ENCODE peak calls at places on chromosomes 7 and 10, in nine cellular contexts. F, W, I, J, K, R, N, E and S are unnamed samples.

GRCh38 chr10:3435671-3436070 is 263.1 kb upstream of the PITRM1 start:
- DNase-seq in F (no peak), W (peak), I (no peak), J (no peak), K (no peak), R (no peak), N (no peak), E (no peak), S (no peak)

GRCh38 chr7:157662110-157662791 is 325.4 kb downstream of the DNAJB6 start:
- DNase-seq in F (no peak), W (no peak), I (no peak), J (no peak), K (peak), R (peak), N (no peak), E (peak), S (no peak)

GRCh38 chr7:155897758-155898386 is 85.6 kb upstream of the SHH start:
- DNase-seq in F (no peak), W (no peak), I (no peak), J (no peak), K (no peak), R (no peak), N (no peak), E (no peak), S (no peak)

GRCh38 chr7:33854178-33854577 is 51.2 kb upstream of the BMPER start:
- DNase-seq in F (no peak), W (no peak), I (no peak), J (no peak), K (no peak), R (no peak), N (no peak), E (no peak), S (no peak)

GRCh38 chr7:130872756-130873448 is 138.9 kb upstream of the KLF14 start:
- DNase-seq in F (no peak), W (peak), I (no peak), J (no peak), K (no peak), R (no peak), N (no peak), E (no peak), S (no peak)

GRCh38 chr10:112835933-112836564 is 114.0 kb upstream of the TCF7L2 start:
- DNase-seq in F (no peak), W (peak), I (no peak), J (peak), K (no peak), R (no peak), N (peak), E (no peak), S (no peak)

GRCh38 chr10:1189166-1190051 is 133.2 kb downstream of the WDR37 start:
- DNase-seq in F (no peak), W (no peak), I (no peak), J (no peak), K (no peak), R (no peak), N (no peak), E (no peak), S (peak)

GRCh38 chr10:72087969-72088878 is at the start of gene SPOCK2:
- DNase-seq in F (peak), W (no peak), I (no peak), J (peak), K (no peak), R (peak), N (peak), E (no peak), S (peak)

GRCh38 chr10:132916421-132916841 is 25.9 kb downstream of the CFAP46 start:
- DNase-seq in F (no peak), W (no peak), I (no peak), J (no peak), K (peak), R (no peak), N (no peak), E (no peak), S (peak)

GRCh38 chr10:26112532-26112931 is 104.0 kb upstream of the GAD2 start:
- DNase-seq in F (no peak), W (no peak), I (no peak), J (no peak), K (no peak), R (no peak), N (no peak), E (no peak), S (no peak)

GRCh38 chr7:92567460-92567859 is 22.7 kb downstream of the FAM133B start:
- DNase-seq in F (no peak), W (no peak), I (no peak), J (no peak), K (no peak), R (no peak), N (no peak), E (no peak), S (no peak)

GRCh38 chr10:31599626-31600504 is 280.8 kb downstream of the ZEB1 start:
- DNase-seq in F (no peak), W (no peak), I (no peak), J (no peak), K (no peak), R (no peak), N (no peak), E (no peak), S (no peak)

GRCh38 chr10:117240105-117240729 is 697 bp upstream of the SLC18A2 start:
- DNase-seq in F (no peak), W (no peak), I (no peak), J (no peak), K (no peak), R (peak), N (no peak), E (no peak), S (no peak)

GRCh38 chr7:101125989-101126650 is 784 bp upstream of the SERPINE1 start:
- DNase-seq in F (no peak), W (peak), I (no peak), J (peak), K (peak), R (no peak), N (peak), E (no peak), S (peak)

GRCh38 chr10:124465003-124465776 is 3.6 kb downstream of the LHPP start:
- DNase-seq in F (no peak), W (no peak), I (no peak), J (no peak), K (no peak), R (no peak), N (no peak), E (no peak), S (no peak)

GRCh38 chr10:132446661-132447445 is 49.9 kb downstream of the PWWP2B start:
- DNase-seq in F (peak), W (peak), I (no peak), J (no peak), K (peak), R (no peak), N (peak), E (peak), S (peak)

GRCh38 chr7:80935971-80936370 is 17.1 kb upstream of the SEMA3C start:
- DNase-seq in F (no peak), W (no peak), I (no peak), J (no peak), K (no peak), R (no peak), N (no peak), E (no peak), S (no peak)

GRCh38 chr10:46079831-46080585 is 33.9 kb upstream of the MSMB start:
- DNase-seq in F (no peak), W (peak), I (no peak), J (no peak), K (no peak), R (no peak), N (no peak), E (no peak), S (no peak)

GRCh38 chr7:7707756-7708310 is 10.6 kb downstream of the RPA3 start:
- DNase-seq in F (no peak), W (peak), I (no peak), J (no peak), K (no peak), R (no peak), N (no peak), E (no peak), S (no peak)

GRCh38 chr10:36492590-36493510 is 632.5 kb upstream of the ANKRD30A start:
- DNase-seq in F (no peak), W (no peak), I (no peak), J (no peak), K (no peak), R (no peak), N (no peak), E (no peak), S (no peak)

GRCh38 chr7:151134743-151135524 is 32.6 kb downstream of the GBX1 start:
- DNase-seq in F (no peak), W (no peak), I (no peak), J (no peak), K (peak), R (no peak), N (no peak), E (no peak), S (no peak)

GRCh38 chr10:117418121-117418520 is 42.9 kb upstream of the PDZD8 start:
- DNase-seq in F (no peak), W (no peak), I (no peak), J (no peak), K (no peak), R (no peak), N (peak), E (no peak), S (no peak)

GRCh38 chr7:148060724-148061123 is 529.8 kb upstream of the C7orf33 start:
- DNase-seq in F (no peak), W (no peak), I (no peak), J (no peak), K (no peak), R (no peak), N (no peak), E (no peak), S (no peak)

GRCh38 chr7:84236398-84236797 is 41.8 kb upstream of the SEMA3A start:
- DNase-seq in F (no peak), W (peak), I (no peak), J (no peak), K (no peak), R (no peak), N (no peak), E (no peak), S (no peak)

GRCh38 chr7:20200965-20201364 is 16.2 kb downstream of the MACC1 start:
- DNase-seq in F (no peak), W (no peak), I (no peak), J (no peak), K (no peak), R (no peak), N (no peak), E (no peak), S (no peak)

GRCh38 chr10:129918836-129919235 is 45.2 kb downstream of the EBF3 start:
- DNase-seq in F (no peak), W (no peak), I (no peak), J (no peak), K (peak), R (no peak), N (no peak), E (no peak), S (no peak)

GRCh38 chr10:8473205-8473604 is 418.7 kb downstream of the GATA3 start:
- DNase-seq in F (no peak), W (peak), I (no peak), J (no peak), K (no peak), R (no peak), N (no peak), E (no peak), S (no peak)

GRCh38 chr10:119893845-119894427 is 1.4 kb downstream of the SEC23IP start:
- DNase-seq in F (no peak), W (no peak), I (no peak), J (no peak), K (no peak), R (no peak), N (no peak), E (no peak), S (no peak)
- H3K4me3 ChIP-seq in F (no peak), W (peak), I (peak), J (peak), K (peak), R (no peak), N (peak), E (no peak), S (peak)

GRCh38 chr7:104207348-104207730 is 474 bp downstream of the ORC5 start:
- DNase-seq in F (no peak), W (peak), I (no peak), J (no peak), K (no peak), R (no peak), N (no peak), E (no peak), S (no peak)

GRCh38 chr7:104206841-104207240 is 972 bp downstream of the ORC5 start:
- DNase-seq in F (no peak), W (no peak), I (no peak), J (no peak), K (no peak), R (no peak), N (no peak), E (no peak), S (no peak)

GRCh38 chr7:104208421-104208780 is 588 bp upstream of the ORC5 start:
- DNase-seq in F (no peak), W (no peak), I (no peak), J (no peak), K (no peak), R (peak), N (no peak), E (no peak), S (no peak)

GRCh38 chr7:104209063-104209462 is 1.2 kb upstream of the ORC5 start:
- DNase-seq in F (no peak), W (no peak), I (no peak), J (no peak), K (no peak), R (no peak), N (no peak), E (no peak), S (no peak)

DNA sequence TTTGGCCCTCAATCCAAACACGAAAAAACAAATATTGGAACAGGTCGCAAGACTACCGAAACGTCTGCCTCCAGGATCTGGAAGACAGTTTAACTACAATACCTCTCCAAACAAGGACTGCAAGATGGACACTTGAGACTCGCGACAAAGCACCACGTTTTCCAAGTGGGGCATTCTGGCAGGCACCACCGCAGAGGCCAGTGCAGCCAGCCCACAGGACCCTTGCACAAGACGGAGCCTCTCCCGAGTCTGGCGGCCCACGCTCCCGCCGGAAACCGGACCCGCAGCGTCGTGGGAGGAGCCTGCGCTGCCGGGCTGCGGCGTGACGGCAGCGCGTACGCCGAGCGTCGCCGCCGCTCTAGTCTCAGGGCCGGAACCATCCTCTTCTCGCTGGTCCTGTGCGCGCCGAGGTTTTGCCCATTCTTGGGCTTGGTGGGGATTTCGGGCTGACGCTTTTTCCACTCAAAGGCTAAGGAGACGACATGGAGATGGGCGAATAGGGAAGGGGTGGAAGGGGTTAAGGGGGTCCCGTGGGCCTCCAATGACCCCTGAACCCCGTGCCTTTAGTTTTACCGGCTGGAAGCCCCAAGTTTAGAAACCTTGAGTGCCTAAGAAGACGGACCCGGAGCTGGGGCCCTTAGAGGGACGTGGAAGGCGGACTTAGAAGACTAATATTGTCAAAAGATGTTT is at the start of gene ORC5:
- DNase-seq in F (peak), W (peak), I (peak), J (peak), K (peak), R (peak), N (peak), E (peak), S (peak)
- H3K4me3 ChIP-seq in F (peak), W (peak), I (peak), J (peak), K (peak), R (peak), N (peak), E (peak), S (peak)

GRCh38 chr7:140539466-140539865 is 60.2 kb upstream of the MKRN1 start:
- DNase-seq in F (no peak), W (no peak), I (no peak), J (no peak), K (no peak), R (peak), N (no peak), E (no peak), S (no peak)

GRCh38 chr7:140540142-140540777 is 61.0 kb upstream of the MKRN1 start:
- DNase-seq in F (no peak), W (no peak), I (no peak), J (no peak), K (no peak), R (peak), N (no peak), E (peak), S (no peak)

GRCh38 chr7:140541176-140541512 is 61.8 kb upstream of the MKRN1 start:
- DNase-seq in F (no peak), W (no peak), I (no peak), J (no peak), K (no peak), R (no peak), N (no peak), E (no peak), S (no peak)

GRCh38 chr7:140542226-140542625 is 62.9 kb upstream of the MKRN1 start:
- DNase-seq in F (no peak), W (peak), I (no peak), J (peak), K (no peak), R (peak), N (no peak), E (no peak), S (no peak)

DNA sequence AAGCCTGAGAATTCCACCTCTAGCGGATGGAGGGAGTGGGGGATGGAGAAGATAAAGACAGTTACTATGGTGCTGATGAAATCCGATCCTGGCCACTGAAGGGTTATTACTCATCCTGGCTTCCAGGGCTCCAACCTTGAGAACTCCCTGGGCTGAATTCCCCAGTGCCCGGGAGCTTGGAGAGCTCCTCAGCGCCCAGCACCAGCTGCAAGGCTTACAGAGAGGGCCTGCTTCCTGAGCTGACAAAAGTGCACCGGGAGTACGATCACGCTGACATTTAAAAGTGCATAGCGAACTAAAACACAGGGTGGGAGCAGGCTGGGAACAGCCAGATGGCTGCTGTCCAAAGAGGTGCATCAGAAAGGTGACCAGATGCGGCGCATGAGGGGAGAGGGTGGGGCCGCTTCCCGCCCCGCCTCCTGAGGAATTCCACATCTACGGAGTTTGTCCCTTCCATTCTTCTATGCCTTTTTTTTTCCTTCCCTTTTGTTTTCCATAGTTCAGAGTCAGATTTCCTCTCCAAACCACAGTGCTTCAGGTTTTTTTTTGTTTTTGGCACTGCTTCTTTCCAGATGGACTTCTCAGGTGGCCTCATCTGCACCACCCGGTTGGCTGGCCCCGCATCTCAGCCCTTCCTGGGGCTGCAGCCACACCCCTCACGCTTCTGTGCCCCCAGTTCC is 62.3 kb upstream of the MKRN1 start:
- DNase-seq in F (no peak), W (peak), I (peak), J (peak), K (no peak), R (peak), N (peak), E (peak), S (no peak)
- H3K4me3 ChIP-seq in F (no peak), W (peak), I (peak), J (no peak), K (no peak), R (peak), N (no peak), E (no peak), S (no peak)

GRCh38 chr7:23474829-23475578 is 4.7 kb upstream of the IGF2BP3 start:
- DNase-seq in F (no peak), W (no peak), I (no peak), J (no peak), K (no peak), R (no peak), N (no peak), E (no peak), S (no peak)

GRCh38 chr7:23475579-23475844 is 5.2 kb upstream of the IGF2BP3 start:
- DNase-seq in F (no peak), W (no peak), I (no peak), J (no peak), K (no peak), R (no peak), N (no peak), E (no peak), S (no peak)

GRCh38 chr7:23476286-23477169 is 6.2 kb upstream of the IGF2BP3 start:
- DNase-seq in F (no peak), W (no peak), I (no peak), J (no peak), K (no peak), R (no peak), N (no peak), E (no peak), S (no peak)

GRCh38 chr7:23477962-23478866 is 7.9 kb upstream of the IGF2BP3 start:
- DNase-seq in F (no peak), W (no peak), I (no peak), J (no peak), K (no peak), R (no peak), N (no peak), E (no peak), S (no peak)

DNA sequence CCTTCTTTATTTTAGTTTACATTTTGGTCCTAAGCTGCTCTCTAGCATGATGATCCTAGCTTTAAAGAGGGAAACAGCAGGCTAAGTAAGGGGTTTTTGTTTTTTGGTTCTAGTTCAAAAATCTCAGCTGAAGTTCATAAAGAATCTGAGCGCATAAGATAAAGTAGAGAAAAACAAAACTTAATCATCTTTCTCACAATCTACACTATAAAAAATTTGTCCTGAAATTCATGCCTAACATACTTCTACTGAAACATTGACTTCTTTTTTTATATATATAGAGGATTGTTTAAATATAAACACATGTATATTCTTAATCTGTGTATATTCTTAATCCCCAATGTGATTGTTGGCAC is 6.9 kb upstream of the IGF2BP3 start:
- DNase-seq in F (no peak), W (no peak), I (no peak), J (no peak), K (no peak), R (no peak), N (no peak), E (no peak), S (no peak)
- H3K4me3 ChIP-seq in F (no peak), W (no peak), I (no peak), J (no peak), K (no peak), R (no peak), N (no peak), E (no peak), S (no peak)

GRCh38 chr7:115306541-115306940 is 384.6 kb downstream of the MDFIC start:
- DNase-seq in F (no peak), W (no peak), I (no peak), J (no peak), K (no peak), R (no peak), N (no peak), E (no peak), S (no peak)
- H3K4me3 ChIP-seq in F (no peak), W (no peak), I (no peak), J (no peak), K (no peak), R (no peak), N (no peak), E (no peak), S (no peak)